ENCODE peak calls at places on chromosomes 6 and 20, in ten cellular contexts. W is HepG2, M is tibial nerve, C is stomach, A is esophagus muscularis mucosa, S is transverse colon, O is A549, X is ovary, Q is upper lobe of left lung, D is SK-N-SH. P is an unnamed sample.

GRCh38 chr20:51810155-51811039 is 8.1 kb upstream of the SALL4 start:
- DNase-seq in M (no peak), C (no peak), Q (no peak), X (no peak), S (no peak), A (no peak), W (peak; percentile 48), O (no peak), D (no peak), P (no peak)

GRCh38 chr6:144896876-144897275 is 611.7 kb downstream of the UTRN start:
- DNase-seq in S (no peak), W (no peak), O (no peak), X (no peak), M (no peak), A (no peak), D (no peak), C (no peak), Q (no peak), P (no peak)

GRCh38 chr6:3751730-3752537 is 421 bp upstream of the PXDC1 start:
- DNase-seq in X (peak; percentile 92), M (peak; percentile 77), O (peak; percentile 81), A (peak; percentile 98), Q (peak; percentile 84), C (peak; percentile 80), W (peak; percentile 87), S (peak; percentile 86), D (peak; percentile 94), P (peak; percentile 96)

GRCh38 chr6:25788305-25788922 is 33.9 kb downstream of the SLC17A4 start:
- DNase-seq in W (peak; percentile 72), M (peak; percentile 45), C (peak; percentile 69), O (peak; percentile 8), Q (peak; percentile 36), A (no peak), X (no peak), S (peak; percentile 60), D (peak; percentile 5), P (no peak)

GRCh38 chr6:17020889-17021538 is 80.8 kb upstream of the STMND1 start:
- DNase-seq in C (no peak), M (no peak), S (no peak), Q (no peak), W (no peak), D (no peak), X (no peak), A (peak; percentile 68), O (no peak), P (no peak)

GRCh38 chr20:62938105-62938888 is at the start of gene GID8:
- DNase-seq in W (peak; percentile 35), M (no peak), X (no peak), C (peak; percentile 60), A (no peak), S (peak; percentile 64), D (no peak), Q (peak; percentile 45), O (peak; percentile 38), P (peak; percentile 80)

GRCh38 chr6:121510568-121511177 is 75.2 kb downstream of the GJA1 start:
- DNase-seq in X (no peak), S (no peak), O (no peak), Q (no peak), M (no peak), A (no peak), C (no peak), W (no peak), D (no peak), P (no peak)

GRCh38 chr20:58384821-58385220 is 4.2 kb upstream of the VAPB start:
- DNase-seq in Q (no peak), D (no peak), X (no peak), M (no peak), O (no peak), A (no peak), C (no peak), W (no peak), S (no peak), P (no peak)

GRCh38 chr6:170107606-170108222 is 183.2 kb downstream of the DLL1 start:
- DNase-seq in S (no peak), W (no peak), A (no peak), O (no peak), C (peak; percentile 15), M (no peak), D (no peak), X (no peak), Q (no peak), P (peak; percentile 28)

GRCh38 chr6:31568537-31568961 is 3.5 kb upstream of the LTA start:
- DNase-seq in A (no peak), W (no peak), S (peak; percentile 55), Q (peak; percentile 68), X (no peak), C (no peak), M (no peak), O (no peak), D (no peak), P (no peak)

GRCh38 chr6:11912420-11912819 is 99.7 kb upstream of the HIVEP1 start:
- DNase-seq in X (no peak), S (no peak), M (no peak), D (no peak), Q (no peak), C (no peak), W (no peak), A (no peak), O (no peak), P (no peak)

GRCh38 chr6:18080544-18080943 is 41.9 kb downstream of the NHLRC1 start:
- DNase-seq in S (no peak), O (no peak), C (no peak), W (no peak), D (no peak), A (no peak), X (no peak), M (no peak), Q (no peak), P (no peak)
- TF ChIP-seq EP300 in S (no peak), O (no peak), C (no peak), W (no peak), D (no peak), A (no peak), X (no peak), M (no peak), Q (no peak), P (no peak)

GRCh38 chr6:72216222-72217106 is 330.1 kb downstream of the RIMS1 start:
- DNase-seq in Q (no peak), M (no peak), A (no peak), O (no peak), D (peak; percentile 7), X (no peak), C (peak; percentile 66), W (no peak), S (no peak), P (no peak)

GRCh38 chr6:72219536-72219935 is 333.2 kb downstream of the RIMS1 start:
- DNase-seq in Q (no peak), A (no peak), X (no peak), S (no peak), D (no peak), C (no peak), O (no peak), M (no peak), W (no peak), P (no peak)

GRCh38 chr6:72212686-72213085 is 326.3 kb downstream of the RIMS1 start:
- DNase-seq in O (no peak), S (no peak), A (no peak), Q (no peak), W (no peak), M (no peak), X (no peak), C (no peak), D (no peak), P (no peak)

GRCh38 chr6:72217626-72218025 is 331.3 kb downstream of the RIMS1 start:
- DNase-seq in A (no peak), S (no peak), X (no peak), C (no peak), W (no peak), Q (no peak), O (no peak), M (no peak), D (no peak), P (no peak)

DNA sequence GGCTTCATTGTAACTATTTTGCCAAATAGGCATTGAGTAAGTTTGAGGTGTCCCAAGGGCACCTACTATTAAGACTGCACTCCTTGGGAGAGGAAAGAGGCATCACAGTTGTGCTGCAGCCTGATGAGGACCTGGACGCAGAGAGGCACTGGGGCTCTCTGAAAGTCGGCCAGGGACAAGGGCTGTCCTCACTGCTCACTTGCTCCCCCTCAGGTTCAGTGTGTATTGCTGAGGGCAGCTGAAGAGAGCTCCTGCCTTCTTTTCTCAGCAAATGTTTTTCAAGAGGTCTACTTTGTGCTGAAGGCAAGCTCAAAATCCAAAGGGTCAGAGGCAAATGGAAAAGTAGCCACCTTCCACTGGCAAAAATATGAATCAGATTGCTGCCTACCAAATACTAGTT is 331.8 kb downstream of the RIMS1 start:
- DNase-seq in X (no peak), O (peak; percentile 5), M (no peak), Q (peak; percentile 22), D (peak; percentile 55), W (peak; percentile 17), C (peak; percentile 46), S (no peak), A (no peak), P (no peak)
- TF ChIP-seq CTCF in X (no peak), O (no peak), M (peak; percentile 21), Q (no peak), D (peak; percentile 54), W (peak; percentile 41), C (peak; percentile 15), S (no peak), A (no peak), P (no peak)

GRCh38 chr6:167227984-167228383 is 63.1 kb upstream of the UNC93A start:
- DNase-seq in S (no peak), C (no peak), D (no peak), X (no peak), M (no peak), A (no peak), Q (no peak), O (no peak), W (no peak), P (no peak)
- TF ChIP-seq EP300 in S (no peak), C (no peak), D (no peak), X (no peak), M (no peak), A (no peak), Q (no peak), O (no peak), W (no peak), P (no peak)

GRCh38 chr6:6679633-6680032 is 91.1 kb downstream of the LY86 start:
- DNase-seq in C (no peak), A (no peak), D (no peak), O (no peak), M (no peak), W (no peak), S (no peak), Q (no peak), X (no peak), P (no peak)

GRCh38 chr6:6678185-6678671 is 89.7 kb downstream of the LY86 start:
- DNase-seq in M (no peak), W (peak; percentile 39), X (no peak), O (peak; percentile 32), Q (no peak), S (peak; percentile 70), C (no peak), A (no peak), D (no peak), P (no peak)

GRCh38 chr6:6678811-6679210 is 90.3 kb downstream of the LY86 start:
- DNase-seq in O (no peak), S (no peak), Q (no peak), X (no peak), C (peak; percentile 44), W (no peak), M (no peak), A (no peak), D (no peak), P (no peak)

GRCh38 chr6:6676910-6677441 is 88.5 kb downstream of the LY86 start:
- DNase-seq in C (peak; percentile 84), Q (peak; percentile 82), S (peak; percentile 90), O (peak; percentile 43), M (peak; percentile 97), D (peak; percentile 65), W (peak; percentile 67), X (peak; percentile 84), A (peak; percentile 98), P (peak; percentile 85)

GRCh38 chr6:6674872-6675271 is 86.4 kb downstream of the LY86 start:
- DNase-seq in S (no peak), M (no peak), A (no peak), C (no peak), D (no peak), W (no peak), Q (no peak), O (no peak), X (no peak), P (no peak)
- TF ChIP-seq CTCF in S (no peak), M (no peak), A (no peak), C (no peak), D (peak; percentile 43), W (peak; percentile 51), Q (no peak), O (no peak), X (no peak), P (no peak)